ENCODE peak calls at places on chromosomes 12 and 14, in four cellular contexts. I is fibroblast of lung; W is AML-193; P is stimulated activated CD4-positive, alpha-beta T cell treated with anti-CD3 and anti-CD28 coated beads, Interleukin-2, amount 100 ng/mL, for 48 hours. U is an unnamed sample.
A peak's percentile ranks its signal among the peaks of the same experiment; 100 is the strongest.

GRCh38 chr14:23443411-23443812 is 8.0 kb upstream of the MYH7 start:
- DNase-seq in W (no peak), I (no peak), P (no peak), U (no peak)

GRCh38 chr12:121773011-121773777 is 20.3 kb downstream of the RHOF start:
- DNase-seq in W (peak; percentile 77), I (peak; percentile 53), P (peak; percentile 76), U (peak; percentile 66)

GRCh38 chr12:115451785-115452736 is 768.1 kb upstream of the TBX3 start:
- DNase-seq in I (peak; percentile 37), P (no peak), W (no peak), U (peak; percentile 47)

GRCh38 chr12:120960657-120961056 is 17.7 kb upstream of the HNF1A start:
- DNase-seq in W (no peak), I (no peak), P (peak; percentile 25), U (no peak)

GRCh38 chr14:68528031-68528687 is 264.7 kb downstream of the ZFP36L1 start:
- DNase-seq in W (no peak), I (no peak), P (no peak), U (no peak)

GRCh38 chr12:47082963-47083621 is 3.3 kb upstream of the AMIGO2 start:
- DNase-seq in P (no peak), I (peak; percentile 97), W (peak; percentile 67), U (no peak)

GRCh38 chr14:92693998-92694780 is 54.2 kb downstream of the LGMN start:
- DNase-seq in P (no peak), W (no peak), I (peak; percentile 10), U (no peak)

GRCh38 chr12:114658002-114658441 is 26.0 kb downstream of the TBX3 start:
- DNase-seq in I (no peak), W (no peak), P (no peak), U (no peak)

GRCh38 chr14:34050606-34051005 is 99.7 kb upstream of the EGLN3 start:
- DNase-seq in W (no peak), P (no peak), I (peak; percentile 75), U (no peak)

GRCh38 chr12:12010277-12011031 is 60.3 kb upstream of the BCL2L14 start:
- DNase-seq in P (peak; percentile 61), I (peak; percentile 93), W (peak; percentile 96), U (no peak)

GRCh38 chr14:22221508-22221907 is 367.5 kb downstream of the DAD1 start:
- DNase-seq in P (no peak), I (peak; percentile 23), W (peak; percentile 40), U (no peak)

GRCh38 chr12:50088577-50089335 is 3.6 kb downstream of the SMARCD1 start:
- DNase-seq in P (peak; percentile 57), W (peak; percentile 47), I (peak; percentile 36), U (no peak)

GRCh38 chr14:21525571-21525970 is 575 bp downstream of the SALL2 start:
- DNase-seq in I (peak; percentile 42), P (no peak), W (no peak), U (no peak)

GRCh38 chr12:52232916-52233461 is at the start of gene KRT7:
- DNase-seq in I (no peak), W (no peak), P (no peak), U (no peak)

GRCh38 chr14:55530464-55530863 is 49.5 kb upstream of the KTN1 start:
- DNase-seq in W (no peak), P (no peak), I (no peak), U (no peak)

GRCh38 chr12:77537648-77538047 is 293.0 kb upstream of the NAV3 start:
- DNase-seq in P (no peak), W (peak; percentile 38), I (no peak), U (no peak)

GRCh38 chr12:108633081-108633533 is 587 bp downstream of the SELPLG start:
- DNase-seq in W (no peak), P (no peak), I (no peak), U (no peak)

GRCh38 chr14:104185916-104186495 is 47.6 kb downstream of the KIF26A start:
- DNase-seq in I (no peak), P (no peak), W (no peak), U (no peak)

GRCh38 chr12:30440826-30441602 is 254.7 kb downstream of the IPO8 start:
- DNase-seq in P (no peak), I (peak; percentile 29), W (peak; percentile 5), U (no peak)

GRCh38 chr12:94289551-94290312 is 141.4 kb downstream of the PLXNC1 start:
- DNase-seq in P (no peak), W (no peak), I (peak; percentile 82), U (no peak)

GRCh38 chr12:16555630-16556029 is 50.3 kb downstream of the LMO3 start:
- DNase-seq in W (no peak), I (no peak), P (no peak), U (no peak)

GRCh38 chr14:72783741-72784140 is 110.2 kb downstream of the DPF3 start:
- DNase-seq in W (no peak), P (no peak), I (no peak), U (no peak)

GRCh38 chr14:101499080-101499479 is 62.2 kb upstream of the DIO3 start:
- DNase-seq in I (no peak), P (no peak), W (no peak), U (no peak)

GRCh38 chr14:103257211-103257962 is 76.7 kb upstream of the EIF5 start:
- DNase-seq in P (no peak), I (peak; percentile 63), W (no peak), U (no peak)